ENCODE peak calls at places on chromosome 9, in nine cellular contexts. Y is activated CD4-positive, alpha-beta T cell treated with anti-CD3 and anti-CD28 coated beads, Interleukin-2, amount 50 U/mL, for 24 hours; Z is lower leg skin; M is AG09319; V is posterior vena cava; F is NCI-H1092; B is activated T-helper 1 cell treated with Interleukin-2 at 50 U/mL for 16 hours; R is stimulated activated naive B cell treated with anti-CD40 and anti-IgM and Interleukin-4, amounts not matched to agents 10 μg/mL and 1 μg/mL and 100 μg/mL, for 72 hours; N is bronchial epithelial cell. T is an unnamed sample.

GRCh38 chr9:110125207-110125751 is 82.7 kb downstream of the C9orf152 start:
- DNase-seq in Y (no peak), Z (peak; percentile 58), M (no peak), V (peak; percentile 97), F (no peak), B (no peak), R (no peak), N (no peak), T (peak; percentile 54)

GRCh38 chr9:117696141-117696540 is 8.1 kb upstream of the TLR4 start:
- DNase-seq in Y (no peak), Z (no peak), M (no peak), V (no peak), F (no peak), B (no peak), R (no peak), N (peak; percentile 82), T (no peak)

GRCh38 chr9:84852902-84853301 is 183.4 kb downstream of the NTRK2 start:
- DNase-seq in Y (no peak), Z (no peak), M (no peak), V (no peak), F (no peak), B (no peak), R (no peak), N (no peak), T (no peak)

GRCh38 chr9:138009456-138010273 is 132.1 kb downstream of the CACNA1B start:
- DNase-seq in Y (no peak), Z (no peak), M (no peak), V (peak; percentile 64), F (no peak), B (no peak), R (no peak), N (no peak), T (no peak)

GRCh38 chr9:107323836-107324235 is 40.8 kb downstream of the RAD23B start:
- DNase-seq in Y (no peak), Z (no peak), M (no peak), V (no peak), F (no peak), B (no peak), R (no peak), N (no peak), T (no peak)

GRCh38 chr9:133074111-133074651 is 12.4 kb downstream of the CEL start:
- DNase-seq in Y (no peak), Z (no peak), M (peak; percentile 43), V (no peak), F (no peak), B (no peak), R (no peak), N (no peak), T (no peak)

GRCh38 chr9:108687360-108687981 is 168.3 kb downstream of the ACTL7B start:
- DNase-seq in Y (no peak), Z (no peak), M (no peak), V (no peak), F (no peak), B (no peak), R (no peak), N (peak; percentile 51), T (peak; percentile 44)

GRCh38 chr9:72983056-72983455 is 30.2 kb upstream of the ALDH1A1 start:
- DNase-seq in Y (no peak), Z (no peak), M (no peak), V (no peak), F (no peak), B (no peak), R (no peak), N (no peak), T (no peak)

T was measured in fibroblast of the conjunctiva.